ENCODE peak calls at places on chromosomes 1 and 21, in nine cellular contexts. Q is AG04450, E is GM06990, D is NB4, M is dorsolateral prefrontal cortex, K is HepG2, I is astrocyte of the spinal cord, L is GM12865, R is cardiac muscle cell. Z is an unnamed sample.

GRCh38 chr1:221874285-221875003 is 132.6 kb upstream of the DUSP10 start:
- DNase-seq in R (no peak), E (no peak), Q (no peak), K (no peak), L (no peak), I (peak), M (no peak), D (peak), Z (no peak)

GRCh38 chr1:226846801-226847200 is 23.6 kb upstream of the PSEN2 start:
- DNase-seq in I (no peak), L (no peak), Q (no peak), D (no peak), R (peak), E (no peak), M (no peak), K (no peak), Z (no peak)

GRCh38 chr1:167409183-167409582 is 109.1 kb downstream of the CD247 start:
- DNase-seq in Q (no peak), E (no peak), R (no peak), D (peak), M (no peak), K (peak), L (peak), I (no peak), Z (no peak)

GRCh38 chr1:3922851-3923250 is 22.8 kb upstream of the C1orf174 start:
- DNase-seq in M (peak), L (no peak), D (no peak), R (no peak), Q (no peak), I (no peak), K (no peak), E (no peak), Z (no peak)

GRCh38 chr1:156475568-156476500 is 24.7 kb downstream of the MEF2D start:
- DNase-seq in K (peak), I (no peak), D (no peak), R (no peak), L (no peak), M (peak), E (no peak), Q (peak), Z (no peak)

GRCh38 chr21:38308010-38308784 is 51.4 kb downstream of the KCNJ15 start:
- DNase-seq in M (no peak), E (no peak), Q (no peak), L (no peak), D (no peak), I (no peak), R (peak), K (no peak), Z (no peak)

GRCh38 chr1:46421739-46422138 is 27.6 kb downstream of the FAAH start:
- DNase-seq in K (no peak), Q (no peak), M (no peak), L (no peak), I (no peak), E (no peak), D (no peak), R (no peak), Z (no peak)

GRCh38 chr1:21907079-21907418 is 30.1 kb downstream of the HSPG2 start:
- DNase-seq in Q (no peak), I (no peak), E (no peak), M (no peak), K (no peak), R (no peak), L (no peak), D (no peak), Z (no peak)

GRCh38 chr21:39774252-39774651 is 29.3 kb downstream of the IGSF5 start:
- DNase-seq in R (no peak), K (no peak), D (no peak), I (no peak), M (no peak), E (no peak), Q (no peak), L (no peak), Z (no peak)

GRCh38 chr1:88655685-88656299 is 28.3 kb upstream of the PKN2 start:
- DNase-seq in E (peak), K (peak), Q (no peak), R (peak), M (no peak), I (peak), D (peak), L (peak), Z (no peak)
- TF ChIP-seq CTCF in E (peak), K (no peak), Q (peak), R (peak), M (peak), I (peak), D (peak), L (peak), Z (peak)

GRCh38 chr1:151968058-151968457 is 25.6 kb downstream of the S100A10 start:
- DNase-seq in K (peak), E (no peak), I (peak), Q (no peak), R (peak), M (no peak), D (peak), L (peak), Z (peak)
- TF ChIP-seq CTCF in K (peak), E (peak), I (peak), Q (peak), R (peak), M (peak), D (peak), L (peak), Z (peak)

DNA sequence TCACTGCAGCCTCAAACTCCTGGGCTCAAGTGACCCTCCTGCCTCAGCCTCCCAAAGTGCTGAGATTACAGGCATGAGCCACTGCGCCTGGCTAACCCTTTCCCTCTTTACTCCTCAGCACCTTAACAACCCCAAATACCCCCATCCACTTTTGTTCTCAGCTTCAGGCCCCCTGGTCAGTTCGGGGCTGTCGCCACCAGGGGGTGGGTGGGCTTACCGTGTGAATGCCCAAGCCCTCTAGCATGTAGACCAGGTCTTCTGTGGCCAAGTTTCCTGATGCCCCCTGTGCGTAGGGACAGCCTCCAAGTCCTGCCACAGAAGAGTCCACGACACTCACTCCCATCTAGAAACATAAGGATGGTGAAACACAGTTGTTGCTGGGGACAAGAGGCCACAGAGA is 3.6 kb upstream of the GALE start:
- DNase-seq in L (no peak), I (no peak), M (no peak), K (no peak), R (no peak), Q (no peak), D (no peak), E (no peak), Z (no peak)
- TF ChIP-seq CTCF in L (peak), I (peak), M (peak), K (peak), R (peak), Q (peak), D (peak), E (no peak), Z (no peak)

DNA sequence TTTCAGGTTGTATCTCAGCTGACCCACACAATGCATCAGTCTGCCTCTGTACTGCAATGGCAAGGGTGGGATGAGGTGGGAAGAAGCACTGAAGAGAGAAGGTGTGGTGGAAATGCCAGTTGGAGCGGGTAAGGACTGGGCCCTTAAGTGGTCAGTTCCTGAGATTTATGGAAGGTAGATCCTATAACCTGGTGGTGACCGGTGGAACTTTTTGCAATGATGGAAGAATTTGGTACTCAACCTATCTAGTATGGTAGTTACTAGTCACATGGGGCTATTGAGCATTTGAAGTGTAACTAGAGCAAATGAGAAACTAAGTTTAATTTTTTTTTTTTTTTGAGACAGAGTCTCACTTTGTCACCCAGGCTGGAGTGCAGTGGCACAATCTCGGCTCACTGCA is 8.2 kb upstream of the HPCAL4 start:
- DNase-seq in I (no peak), K (no peak), D (no peak), R (no peak), L (no peak), Q (no peak), M (no peak), E (no peak), Z (no peak)
- TF ChIP-seq CTCF in I (no peak), K (no peak), D (no peak), R (no peak), L (no peak), Q (peak), M (peak), E (no peak), Z (no peak)

DNA sequence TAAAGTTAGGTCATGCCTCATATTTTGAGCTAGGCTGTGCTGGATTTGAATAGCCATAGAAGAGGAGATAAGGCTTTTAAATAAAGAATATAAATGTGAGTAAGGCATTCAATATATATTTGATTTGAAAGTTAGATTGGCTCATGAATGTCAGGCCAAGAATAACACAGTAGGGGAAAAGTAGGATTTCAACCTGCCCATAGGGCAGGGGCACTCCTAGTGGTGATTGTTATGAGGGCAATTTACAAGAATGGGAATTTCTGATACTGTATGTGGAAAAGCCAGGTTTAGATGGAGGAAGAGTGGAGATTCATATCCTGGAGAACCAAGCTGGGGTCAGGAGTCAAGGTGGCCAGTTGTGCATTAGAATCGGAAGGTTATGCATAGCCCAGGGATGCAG is 74.9 kb downstream of the DNAH14 start:
- DNase-seq in Q (no peak), I (no peak), D (no peak), M (no peak), L (no peak), K (no peak), E (no peak), R (no peak), Z (no peak)
- TF ChIP-seq CTCF in Q (peak), I (peak), D (no peak), M (no peak), L (peak), K (no peak), E (peak), R (peak), Z (no peak)

Z was measured in activated CD8-positive, alpha-beta T cell treated with anti-CD3 and anti-CD28 coated beads for 36 hours.